ENCODE peak calls at places on chromosomes 3 and 15, in five cellular contexts. W is NCI-H510A treated with DMSO at 0.1 percent for 48 hours; N is T-helper 9 cell; B is stimulated activated CD8-positive, alpha-beta memory T cell treated with anti-CD3 and anti-CD28 coated beads, Interleukin-15, amount 100 ng/mL, for 1 hour; S is left cardiac atrium. R is an unnamed sample.

GRCh38 chr3:66789584-66790237 is 208.4 kb upstream of the KBTBD8 start:
- DNase-seq in W (no peak), N (no peak), B (no peak), S (no peak), R (no peak)

GRCh38 chr3:148175215-148175614 is 522.5 kb upstream of the AGTR1 start:
- DNase-seq in W (no peak), N (no peak), B (no peak), S (no peak), R (no peak)

GRCh38 chr3:4754180-4755086 is 224.8 kb upstream of the BHLHE40 start:
- DNase-seq in W (no peak), N (no peak), B (no peak), S (no peak), R (no peak)

GRCh38 chr15:34241376-34242350 is 16.8 kb downstream of the EMC4 start:
- DNase-seq in W (no peak), N (no peak), B (no peak), S (no peak), R (peak)

GRCh38 chr3:10364816-10365215 is 43.9 kb upstream of the SEC13 start:
- DNase-seq in W (no peak), N (no peak), B (no peak), S (no peak), R (no peak)

GRCh38 chr3:136678981-136679380 is 73.2 kb downstream of the STAG1 start:
- DNase-seq in W (no peak), N (no peak), B (no peak), S (no peak), R (no peak)

GRCh38 chr3:150345021-150345538 is 63.0 kb upstream of the TSC22D2 start:
- DNase-seq in W (peak), N (no peak), B (no peak), S (no peak), R (no peak)

GRCh38 chr3:171407746-171408145 is 52.5 kb downstream of the TNIK start:
- DNase-seq in W (no peak), N (no peak), B (no peak), S (no peak), R (no peak)

GRCh38 chr3:69541823-69542264 is 156.0 kb upstream of the FRMD4B start:
- DNase-seq in W (no peak), N (no peak), B (no peak), S (peak), R (no peak)

GRCh38 chr15:69523010-69524001 is 70.7 kb downstream of the RPLP1 start:
- DNase-seq in W (peak), N (peak), B (peak), S (peak), R (peak)

GRCh38 chr3:168096210-168096795 is 579 bp upstream of the GOLIM4 start:
- DNase-seq in W (peak), N (no peak), B (no peak), S (peak), R (peak)

GRCh38 chr3:42228796-42229195 is 37.2 kb downstream of the CCK start:
- DNase-seq in W (no peak), N (no peak), B (no peak), S (no peak), R (no peak)

R was measured in NCI-H146.